ENCODE peak calls at places on chromosomes 13 and 19, in six cellular contexts. E is ELR; O is effector CD4-positive, alpha-beta T cell; T is A172; Y is right atrium auricular region; B is brain microvascular endothelial cell. S is an unnamed sample.

GRCh38 chr19:40589723-40590429 is 11.3 kb upstream of the LTBP4 start:
- DNase-seq in T (no peak), O (no peak), B (no peak), Y (no peak), E (no peak), S (no peak)

GRCh38 chr13:106464076-106464475 is 71.4 kb downstream of the EFNB2 start:
- DNase-seq in T (peak; percentile 55), Y (no peak), O (no peak), E (no peak), B (peak; percentile 85), S (no peak)

GRCh38 chr19:41998246-41999020 is 4.4 kb upstream of the ATP1A3 start:
- DNase-seq in Y (no peak), B (peak; percentile 6), T (no peak), E (peak; percentile 55), O (no peak), S (peak; percentile 76)

GRCh38 chr13:59863621-59864020 is 300.1 kb downstream of the DIAPH3 start:
- DNase-seq in B (no peak), O (no peak), E (no peak), T (no peak), Y (no peak), S (no peak)

GRCh38 chr19:18419195-18419698 is at the start of gene SSBP4:
- DNase-seq in Y (no peak), E (peak; percentile 88), T (peak; percentile 55), O (peak; percentile 62), B (peak; percentile 53), S (peak; percentile 79)

GRCh38 chr13:75123428-75123827 is 358.5 kb downstream of the TBC1D4 start:
- DNase-seq in B (no peak), E (no peak), Y (no peak), O (no peak), T (no peak), S (no peak)

GRCh38 chr13:32278456-32278855 is 36.7 kb downstream of the ZAR1L start:
- DNase-seq in B (peak; percentile 58), T (no peak), O (no peak), E (peak; percentile 50), Y (no peak), S (no peak)

GRCh38 chr19:17184381-17184841 is 30.7 kb upstream of the USE1 start:
- DNase-seq in T (no peak), Y (no peak), O (peak; percentile 17), E (no peak), B (no peak), S (no peak)

GRCh38 chr19:2507109-2507508 is 31.2 kb downstream of the GADD45B start:
- DNase-seq in E (peak; percentile 63), T (no peak), B (peak; percentile 60), O (peak; percentile 30), Y (no peak), S (no peak)

GRCh38 chr19:4896372-4896771 is 6.3 kb downstream of the ARRDC5 start:
- DNase-seq in T (peak; percentile 57), E (peak; percentile 76), B (peak; percentile 33), Y (no peak), O (no peak), S (no peak)

GRCh38 chr13:110809871-110810486 is 96.5 kb downstream of the ING1 start:
- DNase-seq in T (no peak), O (no peak), B (no peak), E (no peak), Y (peak; percentile 32), S (no peak)

GRCh38 chr19:1566392-1567115 is 1.6 kb downstream of the MEX3D start:
- DNase-seq in O (no peak), B (peak; percentile 76), Y (peak; percentile 82), E (peak; percentile 85), T (peak; percentile 82), S (peak; percentile 89)

GRCh38 chr13:39451301-39451700 is 151.7 kb downstream of the LHFPL6 start:
- DNase-seq in O (no peak), T (no peak), B (no peak), Y (no peak), E (no peak), S (no peak)

GRCh38 chr13:43424386-43424785 is 362.4 kb downstream of the ENOX1 start:
- DNase-seq in B (no peak), E (no peak), T (no peak), Y (no peak), O (no peak), S (no peak)

GRCh38 chr13:22194106-22194810 is 523.4 kb downstream of the FGF9 start:
- DNase-seq in T (no peak), B (no peak), Y (no peak), E (no peak), O (no peak), S (no peak)

GRCh38 chr13:59531571-59532091 is 632.1 kb downstream of the DIAPH3 start:
- DNase-seq in T (peak; percentile 59), Y (peak; percentile 82), O (no peak), E (peak; percentile 49), B (peak; percentile 71), S (peak; percentile 87)

GRCh38 chr13:45441633-45442032 is 23.1 kb upstream of the COG3 start:
- DNase-seq in B (peak; percentile 11), E (peak; percentile 64), O (no peak), Y (no peak), T (peak; percentile 51), S (no peak)

GRCh38 chr13:113125506-113126264 is 3.1 kb downstream of the F10 start:
- DNase-seq in O (no peak), Y (no peak), E (no peak), B (no peak), T (no peak), S (peak; percentile 47)

GRCh38 chr13:21435710-21436151 is 23.4 kb downstream of the ZDHHC20 start:
- DNase-seq in T (peak; percentile 80), Y (peak; percentile 76), E (peak; percentile 91), B (peak; percentile 84), O (no peak), S (peak; percentile 62)